ENCODE peak calls at places on chromosomes 2 and 18, in six cellular contexts. One of them, this sample, is unnamed.
A peak's percentile ranks its signal among the peaks of the same experiment; 100 is the strongest.

GRCh38 chr2:129296401-129297343 is 682.8 kb upstream of the RAB6C start:
- DNase-seq in breast epithelium: no peak
- DNase-seq in stomach: no peak
- DNase-seq in GM23338: no peak
- DNase-seq in prostate gland: no peak
- DNase-seq in sigmoid colon: no peak
- DNase-seq in this sample: no peak

GRCh38 chr18:61699397-61700090 is 193.3 kb downstream of the RNF152 start:
- DNase-seq in breast epithelium: no peak
- DNase-seq in stomach: no peak
- DNase-seq in GM23338: no peak
- DNase-seq in prostate gland: no peak
- DNase-seq in sigmoid colon: no peak
- DNase-seq in this sample: no peak

GRCh38 chr2:61210332-61210981 is 48.5 kb downstream of the C2orf74 start:
- DNase-seq in breast epithelium: no peak
- DNase-seq in stomach: no peak
- DNase-seq in GM23338: no peak
- DNase-seq in prostate gland: no peak
- DNase-seq in sigmoid colon: no peak
- DNase-seq in this sample: no peak

GRCh38 chr2:20806286-20806685 is 16.6 kb downstream of the LDAH start:
- DNase-seq in breast epithelium: no peak
- DNase-seq in stomach: no peak
- DNase-seq in GM23338: no peak
- DNase-seq in prostate gland: no peak
- DNase-seq in sigmoid colon: no peak
- DNase-seq in this sample: no peak

GRCh38 chr2:133331437-133331836 is 236.8 kb downstream of the NCKAP5 start:
- DNase-seq in breast epithelium: no peak
- DNase-seq in stomach: no peak
- DNase-seq in GM23338: no peak
- DNase-seq in prostate gland: no peak
- DNase-seq in sigmoid colon: no peak
- DNase-seq in this sample: peak; percentile 87

GRCh38 chr2:28411166-28411755 is 18.6 kb downstream of the FOSL2 start:
- DNase-seq in breast epithelium: no peak
- DNase-seq in stomach: no peak
- DNase-seq in GM23338: no peak
- DNase-seq in prostate gland: no peak
- DNase-seq in sigmoid colon: peak; percentile 62
- DNase-seq in this sample: no peak

GRCh38 chr2:45709137-45709536 is 57.7 kb downstream of the PRKCE start:
- DNase-seq in breast epithelium: no peak
- DNase-seq in stomach: no peak
- DNase-seq in GM23338: no peak
- DNase-seq in prostate gland: no peak
- DNase-seq in sigmoid colon: no peak
- DNase-seq in this sample: no peak

GRCh38 chr2:209097168-209097567 is 326.7 kb upstream of the MAP2 start:
- DNase-seq in breast epithelium: no peak
- DNase-seq in stomach: no peak
- DNase-seq in GM23338: peak; percentile 36
- DNase-seq in prostate gland: no peak
- DNase-seq in sigmoid colon: no peak
- DNase-seq in this sample: no peak

GRCh38 chr2:64374686-64375085 is 79.3 kb upstream of the LGALSL start:
- DNase-seq in breast epithelium: no peak
- DNase-seq in stomach: peak; percentile 31
- DNase-seq in GM23338: no peak
- DNase-seq in prostate gland: no peak
- DNase-seq in sigmoid colon: no peak
- DNase-seq in this sample: no peak

GRCh38 chr18:56315363-56315762 is 323.0 kb downstream of the TXNL1 start:
- DNase-seq in breast epithelium: no peak
- DNase-seq in stomach: no peak
- DNase-seq in GM23338: no peak
- DNase-seq in prostate gland: no peak
- DNase-seq in sigmoid colon: no peak
- DNase-seq in this sample: no peak

GRCh38 chr2:239213420-239214101 is 187.3 kb downstream of the HDAC4 start:
- DNase-seq in breast epithelium: no peak
- DNase-seq in stomach: no peak
- DNase-seq in GM23338: no peak
- DNase-seq in prostate gland: no peak
- DNase-seq in sigmoid colon: peak; percentile 56
- DNase-seq in this sample: no peak

GRCh38 chr2:96895709-96896651 is 26.1 kb upstream of the SEMA4C start:
- DNase-seq in breast epithelium: no peak
- DNase-seq in stomach: no peak
- DNase-seq in GM23338: no peak
- DNase-seq in prostate gland: no peak
- DNase-seq in sigmoid colon: no peak
- DNase-seq in this sample: no peak

GRCh38 chr18:2994603-2995432 is 18.1 kb downstream of the LPIN2 start:
- DNase-seq in breast epithelium: no peak
- DNase-seq in stomach: no peak
- DNase-seq in GM23338: peak; percentile 51
- DNase-seq in prostate gland: no peak
- DNase-seq in sigmoid colon: no peak
- DNase-seq in this sample: no peak

GRCh38 chr2:28404086-28404485 is 11.4 kb downstream of the FOSL2 start:
- DNase-seq in breast epithelium: no peak
- DNase-seq in stomach: no peak
- DNase-seq in GM23338: no peak
- DNase-seq in prostate gland: no peak
- DNase-seq in sigmoid colon: peak; percentile 65
- DNase-seq in this sample: no peak

GRCh38 chr2:95007822-95008221 is 17.7 kb upstream of the MAL start:
- DNase-seq in breast epithelium: no peak
- DNase-seq in stomach: no peak
- DNase-seq in GM23338: no peak
- DNase-seq in prostate gland: no peak
- DNase-seq in sigmoid colon: peak; percentile 80
- DNase-seq in this sample: no peak

GRCh38 chr18:57447154-57447621 is 12.0 kb downstream of the ONECUT2 start:
- DNase-seq in breast epithelium: no peak
- DNase-seq in stomach: no peak
- DNase-seq in GM23338: peak; percentile 87
- DNase-seq in prostate gland: no peak
- DNase-seq in sigmoid colon: no peak
- DNase-seq in this sample: peak; percentile 53

GRCh38 chr2:44778671-44779476 is 162.6 kb upstream of the SIX3 start:
- DNase-seq in breast epithelium: no peak
- DNase-seq in stomach: no peak
- DNase-seq in GM23338: peak; percentile 88
- DNase-seq in prostate gland: no peak
- DNase-seq in sigmoid colon: no peak
- DNase-seq in this sample: no peak

GRCh38 chr2:120885311-120885710 is 149.6 kb downstream of the GLI2 start:
- DNase-seq in breast epithelium: no peak
- DNase-seq in stomach: no peak
- DNase-seq in GM23338: no peak
- DNase-seq in prostate gland: no peak
- DNase-seq in sigmoid colon: no peak
- DNase-seq in this sample: no peak

GRCh38 chr2:203971236-203971635 is 34.7 kb downstream of the ICOS start:
- DNase-seq in breast epithelium: no peak
- DNase-seq in stomach: no peak
- DNase-seq in GM23338: no peak
- DNase-seq in prostate gland: no peak
- DNase-seq in sigmoid colon: no peak
- DNase-seq in this sample: no peak

GRCh38 chr2:53455094-53455493 is 312.5 kb upstream of the CHAC2 start:
- DNase-seq in breast epithelium: no peak
- DNase-seq in stomach: no peak
- DNase-seq in GM23338: no peak
- DNase-seq in prostate gland: no peak
- DNase-seq in sigmoid colon: no peak
- DNase-seq in this sample: no peak

GRCh38 chr18:5097116-5097703 is 99.8 kb downstream of the AKAIN1 start:
- DNase-seq in breast epithelium: no peak
- DNase-seq in stomach: no peak
- DNase-seq in GM23338: peak; percentile 34
- DNase-seq in prostate gland: no peak
- DNase-seq in sigmoid colon: no peak
- DNase-seq in this sample: no peak

GRCh38 chr2:63667132-63667531 is 78.4 kb downstream of the MDH1 start:
- DNase-seq in breast epithelium: peak; percentile 57
- DNase-seq in stomach: no peak
- DNase-seq in GM23338: no peak
- DNase-seq in prostate gland: no peak
- DNase-seq in sigmoid colon: no peak
- DNase-seq in this sample: no peak

GRCh38 chr2:55923091-55923977 is at the start of gene EFEMP1:
- DNase-seq in breast epithelium: peak; percentile 45
- DNase-seq in stomach: peak; percentile 69
- DNase-seq in GM23338: peak; percentile 89
- DNase-seq in prostate gland: peak; percentile 77
- DNase-seq in sigmoid colon: peak; percentile 81
- DNase-seq in this sample: no peak

GRCh38 chr2:202361133-202361532 is 15.0 kb upstream of the BMPR2 start:
- DNase-seq in breast epithelium: no peak
- DNase-seq in stomach: no peak
- DNase-seq in GM23338: no peak
- DNase-seq in prostate gland: no peak
- DNase-seq in sigmoid colon: no peak
- DNase-seq in this sample: no peak

GRCh38 chr2:217360781-217361485 is 501.1 kb upstream of the TNP1 start:
- DNase-seq in breast epithelium: no peak
- DNase-seq in stomach: no peak
- DNase-seq in GM23338: no peak
- DNase-seq in prostate gland: peak; percentile 21
- DNase-seq in sigmoid colon: peak; percentile 84
- DNase-seq in this sample: peak; percentile 91

GRCh38 chr2:188293601-188294482 is 2.2 kb downstream of the GULP1 start:
- DNase-seq in breast epithelium: peak; percentile 36
- DNase-seq in stomach: peak; percentile 81
- DNase-seq in GM23338: no peak
- DNase-seq in prostate gland: peak; percentile 81
- DNase-seq in sigmoid colon: peak; percentile 90
- DNase-seq in this sample: no peak

GRCh38 chr2:150674283-150674682 is 186.8 kb upstream of the RND3 start:
- DNase-seq in breast epithelium: no peak
- DNase-seq in stomach: no peak
- DNase-seq in GM23338: no peak
- DNase-seq in prostate gland: no peak
- DNase-seq in sigmoid colon: no peak
- DNase-seq in this sample: no peak

GRCh38 chr2:150672311-150672710 is 184.8 kb upstream of the RND3 start:
- DNase-seq in breast epithelium: no peak
- DNase-seq in stomach: no peak
- DNase-seq in GM23338: no peak
- DNase-seq in prostate gland: no peak
- DNase-seq in sigmoid colon: no peak
- DNase-seq in this sample: no peak

DNA sequence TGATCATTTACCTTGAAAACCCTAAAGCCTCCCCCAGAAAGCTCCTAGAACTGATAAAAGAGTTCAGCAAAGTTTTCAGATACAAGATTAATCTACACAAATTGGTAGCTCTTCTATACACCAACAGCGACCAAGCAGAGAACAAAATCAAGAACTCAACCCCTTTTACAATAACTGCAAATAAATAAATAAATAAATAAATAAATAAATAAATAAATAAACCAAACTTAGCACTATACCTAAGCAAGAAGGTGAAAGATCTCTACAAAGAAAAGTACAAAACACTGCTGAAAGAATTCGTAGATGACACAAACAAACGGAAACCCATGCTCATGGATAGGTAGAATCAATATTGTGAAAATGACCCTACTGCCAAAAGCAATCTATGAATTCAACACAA is 182.0 kb upstream of the RND3 start:
- DNase-seq in breast epithelium: no peak
- DNase-seq in stomach: no peak
- DNase-seq in GM23338: no peak
- DNase-seq in prostate gland: no peak
- DNase-seq in sigmoid colon: no peak
- DNase-seq in this sample: no peak
- TF ChIP-seq POLR2AphosphoS5 in breast epithelium: no peak
- TF ChIP-seq POLR2AphosphoS5 in stomach: no peak
- TF ChIP-seq POLR2AphosphoS5 in GM23338: no peak
- TF ChIP-seq POLR2AphosphoS5 in prostate gland: no peak
- TF ChIP-seq POLR2AphosphoS5 in sigmoid colon: no peak
- TF ChIP-seq POLR2AphosphoS5 in this sample: no peak

GRCh38 chr2:136751406-136751805 is 13.9 kb upstream of the THSD7B start:
- DNase-seq in breast epithelium: no peak
- DNase-seq in stomach: no peak
- DNase-seq in GM23338: no peak
- DNase-seq in prostate gland: no peak
- DNase-seq in sigmoid colon: no peak
- DNase-seq in this sample: no peak

DNA sequence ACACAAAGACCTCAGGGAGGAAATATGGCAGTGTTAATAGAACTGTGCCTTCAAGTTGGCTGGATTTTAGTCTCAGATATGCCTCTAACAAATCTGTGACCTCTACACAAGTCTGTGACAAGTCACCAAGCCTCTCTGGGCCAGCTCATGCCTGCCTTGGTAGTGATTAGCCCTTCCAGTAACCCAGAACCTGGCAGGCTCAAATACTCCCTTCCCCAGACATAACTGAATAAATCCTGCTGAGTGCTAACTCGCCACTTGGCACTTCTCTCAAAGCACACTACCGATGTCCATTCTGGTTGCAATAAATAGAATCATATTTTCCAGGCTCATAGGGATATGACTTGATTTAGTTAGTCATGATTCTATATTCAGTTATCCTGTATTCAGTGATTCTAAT is 15.3 kb upstream of the THSD7B start:
- DNase-seq in breast epithelium: no peak
- DNase-seq in stomach: no peak
- DNase-seq in GM23338: no peak
- DNase-seq in prostate gland: no peak
- DNase-seq in sigmoid colon: no peak
- DNase-seq in this sample: no peak
- H3K4me3 ChIP-seq in breast epithelium: no peak overlapping the region
- H3K4me3 ChIP-seq in stomach: no peak overlapping the region
- H3K4me3 ChIP-seq in GM23338: no peak overlapping the region
- H3K4me3 ChIP-seq in prostate gland: no peak overlapping the region
- H3K4me3 ChIP-seq in sigmoid colon: no peak overlapping the region
- H3K4me3 ChIP-seq in this sample: no peak overlapping the region

GRCh38 chr2:85291425-85292023 is 36.3 kb downstream of the TGOLN2 start:
- DNase-seq in breast epithelium: no peak
- DNase-seq in stomach: no peak
- DNase-seq in GM23338: no peak
- DNase-seq in prostate gland: no peak
- DNase-seq in sigmoid colon: no peak
- DNase-seq in this sample: no peak
- H3K27ac ChIP-seq in breast epithelium: no peak overlapping the region
- H3K27ac ChIP-seq in stomach: no peak overlapping the region
- H3K27ac ChIP-seq in GM23338: peak overlapping the region; percentile 76
- H3K27ac ChIP-seq in prostate gland: no peak overlapping the region
- H3K27ac ChIP-seq in sigmoid colon: no peak overlapping the region
- H3K27ac ChIP-seq in this sample: no peak overlapping the region

DNA sequence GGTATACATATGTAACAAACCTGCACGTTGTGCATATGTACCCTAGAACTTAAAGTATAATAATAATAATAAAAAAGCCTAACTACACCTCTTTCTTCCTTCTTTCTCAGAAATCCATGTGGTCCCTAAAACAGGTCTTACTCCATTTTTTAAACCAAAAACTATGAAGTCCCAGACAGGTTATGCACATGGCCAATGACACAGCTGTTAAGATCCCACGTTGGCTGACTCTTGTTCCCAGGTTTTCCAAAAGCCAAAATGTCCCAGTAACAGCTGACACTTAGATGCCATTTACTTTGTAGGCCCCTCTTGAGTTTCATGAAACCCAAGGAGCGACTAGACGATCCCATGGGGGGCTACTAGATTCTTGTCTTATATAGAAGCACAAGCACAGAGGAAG is 97.0 kb downstream of the KCNF1 start:
- DNase-seq in breast epithelium: no peak
- DNase-seq in stomach: no peak
- DNase-seq in GM23338: no peak
- DNase-seq in prostate gland: no peak
- DNase-seq in sigmoid colon: no peak
- DNase-seq in this sample: no peak
- TF ChIP-seq POLR2AphosphoS5 in breast epithelium: no peak
- TF ChIP-seq POLR2AphosphoS5 in stomach: no peak
- TF ChIP-seq POLR2AphosphoS5 in GM23338: no peak
- TF ChIP-seq POLR2AphosphoS5 in prostate gland: no peak
- TF ChIP-seq POLR2AphosphoS5 in sigmoid colon: no peak
- TF ChIP-seq POLR2AphosphoS5 in this sample: no peak

This sample was measured in esophagus muscularis mucosa.